ENCODE peak calls at places on chromosomes 7 and 10, in five cellular contexts. One of them, this sample, is unnamed.

GRCh38 chr10:78664929-78665525 is 403.7 kb upstream of the ZMIZ1 start:
- DNase-seq in PC-3: peak
- DNase-seq in OCI-LY7: peak
- DNase-seq in CD4-positive, alpha-beta memory T cell: no peak
- DNase-seq in left ventricle myocardium inferior: no peak
- DNase-seq in this sample: no peak

GRCh38 chr10:102726274-102726673 is 11.8 kb downstream of the SFXN2 start:
- DNase-seq in OCI-LY7: no peak
- DNase-seq in left ventricle myocardium inferior: no peak
- DNase-seq in CD4-positive, alpha-beta memory T cell: no peak
- DNase-seq in PC-3: no peak
- DNase-seq in this sample: no peak

GRCh38 chr7:76062254-76062653 is 14.3 kb downstream of the MDH2 start:
- DNase-seq in left ventricle myocardium inferior: no peak
- DNase-seq in PC-3: no peak
- DNase-seq in OCI-LY7: no peak
- DNase-seq in CD4-positive, alpha-beta memory T cell: no peak
- DNase-seq in this sample: no peak

GRCh38 chr10:113045155-113046055 is 95.4 kb downstream of the TCF7L2 start:
- DNase-seq in OCI-LY7: no peak
- DNase-seq in PC-3: peak
- DNase-seq in CD4-positive, alpha-beta memory T cell: no peak
- DNase-seq in left ventricle myocardium inferior: no peak
- DNase-seq in this sample: no peak

GRCh38 chr7:41881313-41882130 is 178.6 kb upstream of the INHBA start:
- DNase-seq in CD4-positive, alpha-beta memory T cell: peak
- DNase-seq in left ventricle myocardium inferior: no peak
- DNase-seq in PC-3: no peak
- DNase-seq in OCI-LY7: peak
- DNase-seq in this sample: peak

GRCh38 chr10:22816298-22816653 is 101.9 kb upstream of the PIP4K2A start:
- DNase-seq in left ventricle myocardium inferior: no peak
- DNase-seq in CD4-positive, alpha-beta memory T cell: no peak
- DNase-seq in OCI-LY7: no peak
- DNase-seq in PC-3: peak
- DNase-seq in this sample: no peak

GRCh38 chr7:94701555-94701973 is 45.6 kb upstream of the SGCE start:
- DNase-seq in left ventricle myocardium inferior: no peak
- DNase-seq in PC-3: peak
- DNase-seq in CD4-positive, alpha-beta memory T cell: no peak
- DNase-seq in OCI-LY7: no peak
- DNase-seq in this sample: no peak

GRCh38 chr7:106282374-106282773 is 2.4 kb downstream of the NAMPT start:
- DNase-seq in OCI-LY7: no peak
- DNase-seq in PC-3: no peak
- DNase-seq in CD4-positive, alpha-beta memory T cell: no peak
- DNase-seq in left ventricle myocardium inferior: no peak
- DNase-seq in this sample: no peak

GRCh38 chr10:129253551-129254179 is 213.4 kb upstream of the MGMT start:
- DNase-seq in CD4-positive, alpha-beta memory T cell: no peak
- DNase-seq in left ventricle myocardium inferior: no peak
- DNase-seq in PC-3: no peak
- DNase-seq in OCI-LY7: no peak
- DNase-seq in this sample: no peak

GRCh38 chr10:129258570-129258969 is 208.5 kb upstream of the MGMT start:
- DNase-seq in OCI-LY7: no peak
- DNase-seq in left ventricle myocardium inferior: no peak
- DNase-seq in PC-3: no peak
- DNase-seq in CD4-positive, alpha-beta memory T cell: no peak
- DNase-seq in this sample: no peak

DNA sequence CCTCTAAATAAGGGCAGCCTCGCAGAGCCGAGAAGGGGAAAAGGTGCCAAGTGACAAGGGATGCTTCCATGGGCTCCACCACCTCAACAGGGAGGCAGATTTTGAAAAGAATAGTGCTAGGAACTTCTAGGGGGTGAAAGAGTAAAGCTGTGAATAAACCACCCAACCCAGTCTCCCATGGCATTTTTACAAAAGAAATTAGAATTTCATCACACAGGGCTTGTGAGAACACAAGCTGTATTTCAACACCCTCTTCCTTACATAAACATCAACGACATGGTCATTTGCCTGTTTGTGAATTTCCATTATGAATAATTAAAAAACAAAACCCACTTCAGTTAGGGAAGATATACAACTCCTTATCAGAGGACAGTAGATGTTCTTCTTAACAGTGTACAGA is 207.9 kb upstream of the MGMT start:
- DNase-seq in PC-3: no peak
- DNase-seq in CD4-positive, alpha-beta memory T cell: no peak
- DNase-seq in OCI-LY7: no peak
- DNase-seq in left ventricle myocardium inferior: no peak
- DNase-seq in this sample: no peak
- H3K27ac ChIP-seq in PC-3: no peak
- H3K27ac ChIP-seq in CD4-positive, alpha-beta memory T cell: no peak
- H3K27ac ChIP-seq in OCI-LY7: no peak
- H3K27ac ChIP-seq in left ventricle myocardium inferior: peak
- H3K27ac ChIP-seq in this sample: no peak

GRCh38 chr7:133082390-133082766 is 488 bp upstream of the CHCHD3 start:
- DNase-seq in OCI-LY7: no peak
- DNase-seq in PC-3: no peak
- DNase-seq in left ventricle myocardium inferior: no peak
- DNase-seq in CD4-positive, alpha-beta memory T cell: no peak
- DNase-seq in this sample: no peak
- H3K4me3 ChIP-seq in OCI-LY7: no peak
- H3K4me3 ChIP-seq in PC-3: peak
- H3K4me3 ChIP-seq in left ventricle myocardium inferior: peak
- H3K4me3 ChIP-seq in CD4-positive, alpha-beta memory T cell: no peak
- H3K4me3 ChIP-seq in this sample: peak

DNA sequence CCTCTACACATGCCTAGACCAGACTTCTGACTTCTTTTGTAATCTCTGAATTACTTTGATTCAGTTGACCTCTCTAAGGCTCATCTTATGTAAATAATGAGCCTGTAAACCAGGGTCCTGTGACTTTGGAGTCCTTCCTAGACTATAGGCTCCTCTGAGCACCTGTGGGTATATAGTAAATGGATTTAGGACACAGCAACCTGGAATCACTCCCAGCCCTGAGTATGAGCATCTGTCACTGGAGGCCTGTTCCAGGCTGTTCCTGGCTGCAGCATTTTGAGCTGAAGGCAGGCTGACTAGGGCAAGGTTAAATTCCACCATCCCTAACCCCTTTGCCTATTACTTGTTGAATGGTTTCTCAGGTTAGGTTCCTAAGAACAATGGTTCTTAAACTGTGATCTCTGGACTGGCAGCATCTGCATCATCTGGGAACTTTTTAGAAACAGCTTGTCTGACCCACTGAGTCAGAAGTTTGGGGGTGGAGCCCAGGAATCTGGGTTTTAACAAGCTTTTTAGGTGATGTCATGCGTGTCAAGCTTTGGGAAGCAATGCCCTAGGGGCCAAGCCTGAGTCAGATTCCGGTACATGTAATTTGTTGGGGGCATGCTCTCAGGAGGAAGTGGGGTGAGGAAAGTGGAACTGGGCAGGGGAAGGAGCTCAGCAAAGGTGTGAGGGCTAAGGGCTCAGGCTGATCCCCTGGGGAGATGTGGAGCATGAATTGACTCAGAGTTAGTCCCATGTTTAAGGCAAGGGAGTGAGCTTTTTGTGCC is 28.2 kb downstream of the MINDY4 start:
- DNase-seq in left ventricle myocardium inferior: peak
- DNase-seq in CD4-positive, alpha-beta memory T cell: no peak
- DNase-seq in PC-3: peak
- DNase-seq in OCI-LY7: peak
- DNase-seq in this sample: no peak
- H3K27ac ChIP-seq in left ventricle myocardium inferior: peak
- H3K27ac ChIP-seq in CD4-positive, alpha-beta memory T cell: no peak
- H3K27ac ChIP-seq in PC-3: peak
- H3K27ac ChIP-seq in OCI-LY7: peak
- H3K27ac ChIP-seq in this sample: no peak

GRCh38 chr10:101120884-101121660 is 10.0 kb upstream of the TLX1 start:
- DNase-seq in PC-3: no peak
- DNase-seq in left ventricle myocardium inferior: no peak
- DNase-seq in CD4-positive, alpha-beta memory T cell: peak
- DNase-seq in OCI-LY7: peak
- DNase-seq in this sample: peak

GRCh38 chr10:101121661-101122045 is 9.4 kb upstream of the TLX1 start:
- DNase-seq in PC-3: no peak
- DNase-seq in left ventricle myocardium inferior: no peak
- DNase-seq in CD4-positive, alpha-beta memory T cell: no peak
- DNase-seq in OCI-LY7: no peak
- DNase-seq in this sample: no peak

GRCh38 chr10:101122270-101123084 is 8.6 kb upstream of the TLX1 start:
- DNase-seq in OCI-LY7: no peak
- DNase-seq in PC-3: no peak
- DNase-seq in CD4-positive, alpha-beta memory T cell: no peak
- DNase-seq in left ventricle myocardium inferior: no peak
- DNase-seq in this sample: no peak

GRCh38 chr10:101118031-101118430 is 13.1 kb upstream of the TLX1 start:
- DNase-seq in left ventricle myocardium inferior: no peak
- DNase-seq in OCI-LY7: no peak
- DNase-seq in PC-3: no peak
- DNase-seq in CD4-positive, alpha-beta memory T cell: no peak
- DNase-seq in this sample: no peak

GRCh38 chr10:101120520-101120883 is 10.6 kb upstream of the TLX1 start:
- DNase-seq in CD4-positive, alpha-beta memory T cell: no peak
- DNase-seq in PC-3: no peak
- DNase-seq in left ventricle myocardium inferior: no peak
- DNase-seq in OCI-LY7: no peak
- DNase-seq in this sample: no peak
- H3K4me3 ChIP-seq in CD4-positive, alpha-beta memory T cell: peak
- H3K4me3 ChIP-seq in PC-3: no peak
- H3K4me3 ChIP-seq in left ventricle myocardium inferior: peak
- H3K4me3 ChIP-seq in OCI-LY7: no peak
- H3K4me3 ChIP-seq in this sample: peak

DNA sequence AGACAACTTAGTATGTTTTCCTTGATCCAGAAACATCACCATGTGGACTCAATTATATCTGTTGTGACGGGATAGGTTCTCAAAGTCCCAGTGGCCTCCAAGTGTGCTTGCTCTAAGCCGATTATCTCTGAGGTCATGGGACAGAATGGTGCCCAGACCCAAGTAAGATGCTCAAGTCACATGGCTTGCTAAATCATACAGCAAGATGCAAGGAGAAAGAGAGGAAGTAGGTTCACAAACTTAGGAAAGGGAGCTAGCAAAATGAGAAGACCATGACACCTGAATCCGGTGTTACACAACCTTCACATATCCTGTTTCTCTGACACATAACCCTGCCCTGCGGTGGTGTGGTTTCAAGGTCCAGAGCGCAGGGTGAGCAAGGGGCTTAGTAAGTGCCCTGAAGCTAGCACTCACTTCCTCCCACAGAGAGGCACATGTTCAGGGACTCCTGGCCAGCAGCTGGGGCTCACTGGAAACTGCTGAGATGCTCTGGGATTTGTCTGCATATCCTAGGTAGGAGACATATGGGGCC is 590.9 kb upstream of the ANKRD30A start:
- DNase-seq in OCI-LY7: peak
- DNase-seq in PC-3: peak
- DNase-seq in CD4-positive, alpha-beta memory T cell: no peak
- DNase-seq in left ventricle myocardium inferior: no peak
- DNase-seq in this sample: no peak
- H3K27ac ChIP-seq in OCI-LY7: no peak
- H3K27ac ChIP-seq in PC-3: peak
- H3K27ac ChIP-seq in CD4-positive, alpha-beta memory T cell: no peak
- H3K27ac ChIP-seq in left ventricle myocardium inferior: no peak
- H3K27ac ChIP-seq in this sample: no peak

DNA sequence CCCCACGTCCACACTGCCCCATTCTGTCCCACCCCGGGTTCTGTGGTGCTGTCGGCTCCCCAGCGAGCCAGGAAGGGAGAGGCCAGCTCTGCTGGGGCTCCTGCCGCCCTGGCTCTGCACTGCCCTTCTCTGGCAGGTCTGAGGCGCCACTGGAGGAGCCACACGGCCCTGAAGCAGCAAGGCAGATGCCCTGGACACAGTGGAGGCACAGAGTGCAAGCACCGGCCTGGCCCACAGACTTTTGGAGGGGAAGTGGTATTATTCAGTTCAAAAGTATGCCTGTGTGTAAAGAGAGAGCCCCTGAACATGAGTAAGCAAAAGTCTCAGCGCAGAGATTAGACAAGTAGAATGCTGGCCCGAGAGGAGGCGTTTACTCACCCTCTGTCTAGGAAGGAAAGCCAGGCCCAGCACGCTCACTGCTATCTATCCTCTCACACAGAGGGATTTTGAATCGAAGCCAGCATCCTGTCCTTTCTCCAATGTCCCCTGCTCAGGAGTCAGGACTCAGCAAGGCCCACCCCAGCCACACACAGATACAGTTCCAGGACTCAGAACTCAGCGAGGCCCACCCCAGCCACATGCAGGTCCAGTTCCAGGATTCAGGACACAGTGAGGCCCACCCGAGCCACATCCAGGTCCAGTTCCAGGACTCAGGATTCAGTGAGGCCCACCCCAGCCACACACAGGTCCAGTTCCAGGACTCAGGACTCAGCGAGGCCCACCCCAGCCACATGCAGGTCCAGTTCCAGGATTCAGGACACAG is 115.0 kb downstream of the EGFR start:
- DNase-seq in CD4-positive, alpha-beta memory T cell: no peak
- DNase-seq in left ventricle myocardium inferior: peak
- DNase-seq in OCI-LY7: no peak
- DNase-seq in PC-3: peak
- DNase-seq in this sample: no peak
- H3K4me3 ChIP-seq in CD4-positive, alpha-beta memory T cell: no peak
- H3K4me3 ChIP-seq in left ventricle myocardium inferior: no peak
- H3K4me3 ChIP-seq in OCI-LY7: no peak
- H3K4me3 ChIP-seq in PC-3: peak
- H3K4me3 ChIP-seq in this sample: no peak

GRCh38 chr10:31125789-31126188 is 94.1 kb upstream of the ZNF438 start:
- DNase-seq in PC-3: no peak
- DNase-seq in OCI-LY7: no peak
- DNase-seq in left ventricle myocardium inferior: no peak
- DNase-seq in CD4-positive, alpha-beta memory T cell: no peak
- DNase-seq in this sample: no peak

GRCh38 chr10:31129880-31130405 is 98.3 kb upstream of the ZNF438 start:
- DNase-seq in left ventricle myocardium inferior: no peak
- DNase-seq in OCI-LY7: no peak
- DNase-seq in PC-3: no peak
- DNase-seq in CD4-positive, alpha-beta memory T cell: no peak
- DNase-seq in this sample: no peak

GRCh38 chr10:31132681-31133239 is 101.1 kb upstream of the ZNF438 start:
- DNase-seq in CD4-positive, alpha-beta memory T cell: no peak
- DNase-seq in OCI-LY7: no peak
- DNase-seq in PC-3: no peak
- DNase-seq in left ventricle myocardium inferior: no peak
- DNase-seq in this sample: no peak

GRCh38 chr10:31126593-31126992 is 94.9 kb upstream of the ZNF438 start:
- DNase-seq in OCI-LY7: no peak
- DNase-seq in CD4-positive, alpha-beta memory T cell: no peak
- DNase-seq in left ventricle myocardium inferior: no peak
- DNase-seq in PC-3: no peak
- DNase-seq in this sample: no peak

DNA sequence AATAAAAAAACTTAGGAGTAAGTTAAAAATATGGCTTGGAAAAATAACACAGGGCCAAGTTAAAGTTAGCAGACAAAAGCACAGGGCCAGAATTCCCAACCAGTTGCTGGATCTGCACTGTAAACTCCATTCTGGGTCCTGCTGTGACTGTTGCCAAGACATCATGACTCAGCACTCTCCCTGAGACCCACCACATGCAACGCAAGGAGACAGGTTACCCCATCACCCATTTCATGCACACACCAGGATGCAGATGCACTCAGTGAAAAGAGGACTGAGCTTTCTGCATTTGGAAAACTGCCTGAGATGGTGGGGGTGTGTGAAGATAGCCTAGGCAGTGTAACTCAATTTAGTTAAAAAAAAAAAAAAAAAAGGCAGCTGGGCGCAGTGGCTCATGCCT is 97.6 kb upstream of the ZNF438 start:
- DNase-seq in PC-3: peak
- DNase-seq in CD4-positive, alpha-beta memory T cell: no peak
- DNase-seq in left ventricle myocardium inferior: no peak
- DNase-seq in OCI-LY7: no peak
- DNase-seq in this sample: no peak
- H3K27ac ChIP-seq in PC-3: no peak
- H3K27ac ChIP-seq in CD4-positive, alpha-beta memory T cell: no peak
- H3K27ac ChIP-seq in left ventricle myocardium inferior: peak
- H3K27ac ChIP-seq in OCI-LY7: no peak
- H3K27ac ChIP-seq in this sample: no peak

This sample was measured in CD4-positive, CD25-positive, alpha-beta regulatory T cell.